ENCODE peak calls at places on chromosomes 12 and 14, in nine cellular contexts. E is WTC11, N is esophagus muscularis mucosa, O is pancreas, Q is Caco-2, A is cardiac muscle cell, T is psoas muscle, J is dorsolateral prefrontal cortex, B is progenitor cell of endocrine pancreas. W is an unnamed sample.

GRCh38 chr14:93943052-93943451 is 15.9 kb downstream of the FAM181A start:
- DNase-seq in E (no peak), N (no peak), O (no peak), Q (no peak), A (no peak), T (no peak), J (no peak), B (no peak), W (no peak)

GRCh38 chr12:5083955-5084849 is 40.5 kb downstream of the KCNA5 start:
- DNase-seq in E (no peak), N (no peak), O (peak; percentile 7), Q (peak; percentile 73), A (peak; percentile 69), T (no peak), J (peak; percentile 38), B (peak; percentile 56), W (peak; percentile 67)

GRCh38 chr14:24673534-24674203 is 39.7 kb upstream of the GZMB start:
- DNase-seq in E (no peak), N (no peak), O (no peak), Q (no peak), A (no peak), T (no peak), J (no peak), B (no peak), W (no peak)

GRCh38 chr12:12845794-12846243 is 32.7 kb downstream of the DDX47 start:
- DNase-seq in E (no peak), N (no peak), O (no peak), Q (no peak), A (no peak), T (no peak), J (no peak), B (no peak), W (no peak)

GRCh38 chr12:64900540-64900939 is 76.1 kb downstream of the TBC1D30 start:
- DNase-seq in E (no peak), N (no peak), O (no peak), Q (no peak), A (peak; percentile 44), T (no peak), J (no peak), B (no peak), W (no peak)

GRCh38 chr14:58444627-58445026 is 17.1 kb downstream of the KIAA0586 start:
- DNase-seq in E (no peak), N (no peak), O (no peak), Q (no peak), A (peak; percentile 2), T (no peak), J (no peak), B (no peak), W (no peak)

GRCh38 chr14:39977198-39977597 is 545.0 kb upstream of the FBXO33 start:
- DNase-seq in E (no peak), N (no peak), O (no peak), Q (no peak), A (no peak), T (no peak), J (no peak), B (no peak), W (no peak)

GRCh38 chr12:65533177-65533883 is 254.8 kb downstream of the MSRB3 start:
- DNase-seq in E (no peak), N (no peak), O (no peak), Q (peak; percentile 45), A (peak; percentile 22), T (no peak), J (no peak), B (no peak), W (no peak)

GRCh38 chr14:65250162-65250495 is 147.8 kb upstream of the MAX start:
- DNase-seq in E (no peak), N (no peak), O (peak; percentile 73), Q (no peak), A (no peak), T (no peak), J (no peak), B (no peak), W (no peak)

GRCh38 chr14:31263485-31264133 is 56.0 kb upstream of the HECTD1 start:
- DNase-seq in E (no peak), N (no peak), O (no peak), Q (peak; percentile 71), A (peak; percentile 98), T (peak; percentile 46), J (no peak), B (no peak), W (no peak)

GRCh38 chr12:132218915-132219314 is 74.7 kb downstream of the NOC4L start:
- DNase-seq in E (peak; percentile 63), N (no peak), O (no peak), Q (peak; percentile 67), A (no peak), T (no peak), J (no peak), B (no peak), W (peak; percentile 52)

GRCh38 chr12:119206348-119207075 is 27.8 kb downstream of the HSPB8 start:
- DNase-seq in E (no peak), N (no peak), O (no peak), Q (no peak), A (no peak), T (no peak), J (no peak), B (no peak), W (no peak)
- TF ChIP-seq CTCF in E (no peak), N (no peak), O (no peak), Q (no peak), A (no peak), T (no peak), J (no peak), B (no peak), W (no peak)

GRCh38 chr12:76084277-76085158 is at the start of gene NAP1L1:
- DNase-seq in E (peak; percentile 98), N (peak; percentile 99), O (peak; percentile 96), Q (peak; percentile 96), A (peak; percentile 99), T (peak; percentile 97), J (peak; percentile 98), B (peak; percentile 88), W (peak; percentile 92)
- TF ChIP-seq CTCF in E (no peak), N (peak; percentile 20), O (no peak), Q (no peak), A (no peak), T (no peak), J (no peak), B (no peak), W (no peak)

GRCh38 chr12:52971701-52972329 is 22.9 kb downstream of the KRT18 start:
- DNase-seq in E (no peak), N (no peak), O (no peak), Q (peak; percentile 91), A (peak; percentile 63), T (no peak), J (no peak), B (no peak), W (no peak)

GRCh38 chr12:52975204-52975603 is 26.3 kb downstream of the KRT18 start:
- DNase-seq in E (no peak), N (no peak), O (no peak), Q (no peak), A (peak; percentile 74), T (no peak), J (no peak), B (no peak), W (no peak)

GRCh38 chr12:52977195-52977594 is 28.3 kb downstream of the KRT18 start:
- DNase-seq in E (no peak), N (no peak), O (no peak), Q (peak; percentile 45), A (no peak), T (no peak), J (no peak), B (no peak), W (no peak)

GRCh38 chr12:52976574-52977071 is 27.7 kb downstream of the KRT18 start:
- DNase-seq in E (no peak), N (no peak), O (no peak), Q (peak; percentile 79), A (peak; percentile 65), T (no peak), J (no peak), B (no peak), W (no peak)

DNA sequence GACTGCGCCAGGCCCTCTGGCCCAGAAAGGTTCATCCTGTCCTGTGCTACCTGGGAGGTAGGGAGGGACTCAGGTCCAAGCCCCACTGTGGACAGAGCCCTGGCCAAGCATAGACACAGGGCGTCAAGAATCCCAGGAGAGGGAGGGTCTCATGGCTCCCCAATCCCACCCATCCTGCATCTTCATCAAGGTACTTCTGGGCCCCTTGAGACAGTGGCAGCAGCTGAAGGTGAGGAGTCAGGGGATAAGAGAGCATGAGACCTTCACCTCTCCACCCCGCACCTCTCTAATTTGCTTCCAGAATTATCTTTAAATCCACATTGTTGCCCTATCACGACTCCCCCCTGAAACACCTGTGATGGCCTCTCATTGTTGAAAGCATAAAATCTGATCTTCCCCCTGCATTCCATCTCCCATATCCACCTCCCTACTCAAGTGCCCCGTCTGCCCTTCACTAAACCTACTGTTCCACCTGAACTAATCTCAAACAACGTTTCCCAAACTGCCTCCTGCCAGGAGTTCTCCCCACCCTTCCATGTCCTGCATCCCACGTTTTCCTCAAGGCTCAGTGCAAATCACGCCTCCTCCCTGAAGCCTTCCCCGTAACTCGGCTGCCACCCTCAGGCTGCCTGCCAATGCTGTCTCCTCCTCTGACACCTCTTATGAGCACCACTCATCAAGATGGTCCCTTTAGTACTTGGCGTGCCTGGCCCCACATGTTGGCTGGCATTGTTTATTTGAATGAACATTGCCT is 27.1 kb downstream of the KRT18 start:
- DNase-seq in E (peak; percentile 63), N (no peak), O (no peak), Q (peak; percentile 87), A (peak; percentile 49), T (no peak), J (peak; percentile 30), B (no peak), W (peak; percentile 18)
- TF ChIP-seq CTCF in E (no peak), N (no peak), O (no peak), Q (peak; percentile 12), A (peak; percentile 16), T (no peak), J (no peak), B (peak; percentile 46), W (no peak)

GRCh38 chr12:53480425-53481107 is 18.7 kb downstream of the MAP3K12 start:
- DNase-seq in E (no peak), N (no peak), O (no peak), Q (no peak), A (no peak), T (no peak), J (no peak), B (no peak), W (no peak)

GRCh38 chr12:53483225-53483978 is 15.9 kb downstream of the MAP3K12 start:
- DNase-seq in E (no peak), N (no peak), O (no peak), Q (peak; percentile 29), A (no peak), T (no peak), J (no peak), B (no peak), W (no peak)

GRCh38 chr12:53481108-53481442 is 18.2 kb downstream of the MAP3K12 start:
- DNase-seq in E (no peak), N (no peak), O (no peak), Q (no peak), A (no peak), T (no peak), J (no peak), B (no peak), W (no peak)

GRCh38 chr12:53482626-53483165 is 16.6 kb downstream of the MAP3K12 start:
- DNase-seq in E (no peak), N (no peak), O (no peak), Q (no peak), A (no peak), T (no peak), J (no peak), B (no peak), W (no peak)

GRCh38 chr12:53481957-53482586 is 17.2 kb downstream of the MAP3K12 start:
- DNase-seq in E (peak; percentile 19), N (no peak), O (no peak), Q (peak; percentile 37), A (peak; percentile 36), T (no peak), J (no peak), B (no peak), W (no peak)
- TF ChIP-seq CTCF in E (peak; percentile 13), N (no peak), O (no peak), Q (peak; percentile 46), A (peak; percentile 29), T (peak; percentile 10), J (no peak), B (peak; percentile 32), W (peak; percentile 22)

W was measured in endothelial cell.